ENCODE peak calls at places on chromosomes 12 and 14, in eight cellular contexts. Z, X, D, U, F, A, N and P are unnamed samples.

GRCh38 chr14:78129375-78129774 is 40.8 kb upstream of the NRXN3 start:
- DNase-seq in Z (no peak), X (no peak), N (no peak), D (no peak), U (no peak), F (no peak), A (no peak), P (no peak)

GRCh38 chr14:95294834-95295599 is 24.7 kb downstream of the CLMN start:
- DNase-seq in F (no peak), Z (no peak), A (peak), D (peak), X (peak), N (no peak), U (no peak), P (no peak)

GRCh38 chr12:62679569-62679968 is 212.9 kb downstream of the MON2 start:
- DNase-seq in A (no peak), X (no peak), N (no peak), Z (no peak), U (no peak), F (no peak), D (peak), P (no peak)

GRCh38 chr12:65892905-65893304 is 68.6 kb downstream of the HMGA2 start:
- DNase-seq in U (no peak), D (peak), F (no peak), X (no peak), A (no peak), N (no peak), Z (no peak), P (peak)

GRCh38 chr12:109762673-109763191 is 49.1 kb downstream of the FAM222A start:
- DNase-seq in N (no peak), Z (no peak), U (no peak), X (no peak), D (no peak), F (peak), A (no peak), P (no peak)

GRCh38 chr14:54512393-54512792 is 2.7 kb downstream of the CGRRF1 start:
- DNase-seq in Z (no peak), X (no peak), U (no peak), A (no peak), D (peak), N (no peak), F (no peak), P (no peak)

GRCh38 chr14:100679707-100680438 is 46.8 kb upstream of the DLK1 start:
- DNase-seq in Z (no peak), U (no peak), D (no peak), N (no peak), F (no peak), A (peak), X (no peak), P (peak)

GRCh38 chr14:52166822-52167221 is 98.0 kb upstream of the NID2 start:
- DNase-seq in N (no peak), D (no peak), U (no peak), X (no peak), A (no peak), Z (no peak), F (no peak), P (no peak)

GRCh38 chr14:94499673-94500072 is 9.6 kb downstream of the SERPINA12 start:
- DNase-seq in N (no peak), A (no peak), X (no peak), Z (no peak), D (no peak), F (no peak), U (no peak), P (no peak)

GRCh38 chr14:66824251-66824650 is 316.3 kb downstream of the GPHN start:
- DNase-seq in X (no peak), N (no peak), F (no peak), Z (no peak), U (no peak), A (no peak), D (peak), P (no peak)

GRCh38 chr12:131902332-131903241 is 8.2 kb downstream of the ULK1 start:
- DNase-seq in X (no peak), F (no peak), Z (no peak), N (no peak), D (no peak), A (no peak), U (no peak), P (no peak)

GRCh38 chr14:60189923-60190840 is 25.0 kb upstream of the DHRS7 start:
- DNase-seq in A (no peak), Z (no peak), N (no peak), D (no peak), F (no peak), U (no peak), X (no peak), P (no peak)

GRCh38 chr14:64702493-64703392 is 1.5 kb upstream of the PLEKHG3 start:
- DNase-seq in A (no peak), N (no peak), X (no peak), F (peak), U (no peak), Z (no peak), D (no peak), P (no peak)

GRCh38 chr14:71321556-71322315 is 414.5 kb downstream of the PCNX1 start:
- DNase-seq in U (no peak), Z (peak), N (no peak), F (no peak), A (peak), D (peak), X (peak), P (peak)

GRCh38 chr14:99255621-99256482 is 16.1 kb downstream of the BCL11B start:
- DNase-seq in A (no peak), U (no peak), F (no peak), X (no peak), Z (no peak), N (no peak), D (no peak), P (no peak)

GRCh38 chr12:49838973-49839633 is 3.8 kb downstream of the BCDIN3D start:
- DNase-seq in U (peak), N (no peak), X (peak), D (peak), A (peak), F (no peak), Z (peak), P (peak)

GRCh38 chr12:122099280-122099749 is 20.8 kb downstream of the MLXIP start:
- DNase-seq in U (no peak), F (no peak), D (no peak), Z (no peak), N (no peak), A (no peak), X (no peak), P (no peak)

GRCh38 chr14:39203659-39204606 is 28.9 kb downstream of the PNN start:
- DNase-seq in F (no peak), N (no peak), A (peak), Z (no peak), X (peak), D (no peak), U (peak), P (no peak)

GRCh38 chr12:120236124-120236398 is 29.5 kb downstream of the PXN start:
- DNase-seq in U (no peak), D (no peak), Z (no peak), A (no peak), F (no peak), N (no peak), X (no peak), P (no peak)

GRCh38 chr14:96198430-96199133 is 6.1 kb upstream of the BDKRB2 start:
- DNase-seq in A (no peak), X (no peak), Z (no peak), N (no peak), U (no peak), F (no peak), D (peak), P (peak)

GRCh38 chr14:52325126-52325525 is 11.0 kb downstream of the PTGER2 start:
- DNase-seq in D (no peak), U (no peak), Z (no peak), X (no peak), F (no peak), N (peak), A (no peak), P (peak)

GRCh38 chr12:131784909-131785762 is 43.1 kb upstream of the MMP17 start:
- DNase-seq in X (no peak), N (no peak), A (no peak), F (no peak), D (no peak), Z (no peak), U (no peak), P (no peak)

GRCh38 chr12:64876388-64877071 is 52.1 kb downstream of the TBC1D30 start:
- DNase-seq in U (no peak), N (no peak), F (no peak), A (no peak), X (no peak), D (no peak), Z (no peak), P (no peak)

GRCh38 chr12:5043589-5044419 is at the start of gene KCNA5:
- DNase-seq in D (no peak), Z (no peak), N (no peak), F (peak), A (no peak), U (no peak), X (no peak), P (peak)

GRCh38 chr12:116610971-116611541 is 51.9 kb downstream of the MAP1LC3B2 start:
- DNase-seq in N (no peak), D (peak), A (no peak), F (no peak), X (no peak), U (peak), Z (no peak), P (peak)

GRCh38 chr14:103312006-103312635 is 21.9 kb upstream of the EIF5 start:
- DNase-seq in Z (no peak), F (no peak), N (no peak), D (no peak), A (no peak), X (no peak), U (no peak), P (no peak)

GRCh38 chr12:124490584-124491305 is 76.7 kb downstream of the NCOR2 start:
- DNase-seq in U (peak), F (no peak), A (no peak), X (no peak), Z (no peak), D (no peak), N (no peak), P (no peak)

GRCh38 chr14:26056232-26056631 is 541.6 kb downstream of the NOVA1 start:
- DNase-seq in A (no peak), X (no peak), F (no peak), Z (no peak), N (no peak), D (no peak), U (no peak), P (no peak)

GRCh38 chr14:103512701-103513611 is 9.7 kb downstream of the CKB start:
- DNase-seq in X (no peak), D (peak), N (no peak), U (no peak), Z (no peak), F (no peak), A (no peak), P (no peak)

GRCh38 chr12:18165422-18165871 is 75.5 kb upstream of the RERGL start:
- DNase-seq in D (no peak), F (no peak), U (no peak), Z (no peak), X (no peak), N (peak), A (no peak), P (peak)

GRCh38 chr14:53542692-53543091 is 389.6 kb upstream of the DDHD1 start:
- DNase-seq in X (no peak), F (no peak), U (no peak), Z (no peak), A (peak), D (peak), N (no peak), P (no peak)

DNA sequence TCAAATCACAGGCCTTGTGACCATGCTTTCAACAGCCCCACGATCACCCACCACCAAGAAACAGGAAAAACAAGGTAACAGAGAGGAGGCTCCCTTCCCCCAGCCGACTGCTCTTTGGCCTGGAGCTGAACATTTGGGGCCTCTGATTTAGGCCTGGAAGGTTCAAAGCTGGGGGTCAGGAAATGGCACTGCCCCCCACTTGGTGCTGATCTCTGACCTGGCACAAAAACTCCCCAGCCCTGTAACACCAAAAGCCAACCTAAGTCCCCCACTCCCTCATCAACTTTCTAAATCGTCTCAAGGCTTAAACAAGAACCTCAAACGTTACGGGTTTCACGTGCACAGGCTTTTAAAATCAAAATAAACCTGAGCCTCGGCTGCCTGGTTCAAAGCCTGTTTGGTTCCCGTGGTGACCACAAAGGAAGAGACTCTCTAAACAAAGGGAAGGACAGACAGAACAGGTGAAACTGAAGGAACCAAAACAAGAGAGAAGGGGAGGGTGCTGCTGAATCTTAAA is 8.9 kb downstream of the ACTN1 start:
- DNase-seq in N (no peak), D (peak), A (no peak), X (no peak), Z (no peak), F (no peak), U (no peak), P (no peak)
- H3K4me3 ChIP-seq in N (no peak), D (no peak), A (no peak), X (no peak), Z (no peak), F (no peak), U (no peak), P (no peak)

GRCh38 chr12:42482820-42483533 is 106.6 kb downstream of the PRICKLE1 start:
- DNase-seq in F (peak), X (no peak), Z (peak), U (peak), N (no peak), A (peak), D (peak), P (peak)
- TF ChIP-seq POLR2A in F (no peak), X (no peak), Z (no peak), U (no peak), N (no peak), A (no peak), D (peak), P (no peak)

GRCh38 chr14:89248430-89249295 is 168.4 kb downstream of the FOXN3 start:
- DNase-seq in N (no peak), X (no peak), Z (no peak), D (no peak), U (no peak), A (no peak), F (no peak), P (no peak)
- TF ChIP-seq MAX in N (no peak), X (no peak), Z (no peak), D (no peak), U (no peak), A (no peak), F (no peak), P (no peak)

GRCh38 chr12:6631549-6631961 is 4.2 kb downstream of the LPAR5 start:
- DNase-seq in D (no peak), U (no peak), N (no peak), X (no peak), F (no peak), Z (no peak), A (no peak), P (no peak)

GRCh38 chr12:6632026-6632978 is 3.5 kb downstream of the LPAR5 start:
- DNase-seq in F (no peak), X (no peak), A (no peak), Z (no peak), D (no peak), U (no peak), N (peak), P (peak)

GRCh38 chr12:6626654-6627283 is 9.0 kb downstream of the LPAR5 start:
- DNase-seq in D (no peak), X (no peak), U (peak), N (no peak), Z (no peak), A (no peak), F (no peak), P (peak)

GRCh38 chr12:6630696-6631095 is 5.1 kb downstream of the LPAR5 start:
- DNase-seq in F (no peak), U (no peak), A (no peak), N (no peak), X (no peak), D (no peak), Z (no peak), P (no peak)

DNA sequence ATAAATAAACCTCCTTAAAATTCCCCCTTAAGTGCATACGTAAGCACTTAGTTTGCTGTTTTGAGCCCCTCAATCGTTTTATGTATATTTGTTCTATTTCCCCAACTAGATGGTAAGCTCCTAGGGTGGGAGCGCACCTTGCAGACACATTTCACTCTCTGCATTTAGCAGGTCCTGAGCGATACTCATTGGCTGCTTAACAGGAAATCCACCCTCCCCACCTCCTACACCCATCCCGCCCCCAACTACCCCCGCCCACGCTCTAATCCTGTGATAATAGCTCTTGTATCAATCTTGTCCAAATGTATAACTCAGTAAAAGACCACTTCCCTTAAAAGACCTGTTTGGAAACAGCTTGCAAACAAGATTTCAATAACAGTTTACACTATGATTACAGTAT is 8.2 kb downstream of the LPAR5 start:
- DNase-seq in A (no peak), D (no peak), Z (no peak), X (no peak), U (peak), N (no peak), F (no peak), P (no peak)
- H3K4me3 ChIP-seq in A (no peak), D (no peak), Z (no peak), X (no peak), U (peak), N (peak), F (no peak), P (no peak)

GRCh38 chr12:113962733-113963132 is 3.4 kb downstream of the RBM19 start:
- DNase-seq in F (no peak), Z (no peak), A (no peak), U (no peak), N (no peak), X (no peak), D (no peak), P (no peak)

GRCh38 chr12:113961921-113962710 is 4.0 kb downstream of the RBM19 start:
- DNase-seq in D (no peak), N (peak), U (no peak), Z (no peak), F (no peak), X (no peak), A (peak), P (peak)

GRCh38 chr12:113967368-113967767 is 1.2 kb upstream of the RBM19 start:
- DNase-seq in U (no peak), N (no peak), X (no peak), A (no peak), Z (no peak), F (no peak), D (no peak), P (no peak)

GRCh38 chr12:113971392-113971791 is 5.3 kb upstream of the RBM19 start:
- DNase-seq in A (no peak), X (no peak), D (no peak), F (no peak), N (no peak), Z (no peak), U (no peak), P (no peak)

DNA sequence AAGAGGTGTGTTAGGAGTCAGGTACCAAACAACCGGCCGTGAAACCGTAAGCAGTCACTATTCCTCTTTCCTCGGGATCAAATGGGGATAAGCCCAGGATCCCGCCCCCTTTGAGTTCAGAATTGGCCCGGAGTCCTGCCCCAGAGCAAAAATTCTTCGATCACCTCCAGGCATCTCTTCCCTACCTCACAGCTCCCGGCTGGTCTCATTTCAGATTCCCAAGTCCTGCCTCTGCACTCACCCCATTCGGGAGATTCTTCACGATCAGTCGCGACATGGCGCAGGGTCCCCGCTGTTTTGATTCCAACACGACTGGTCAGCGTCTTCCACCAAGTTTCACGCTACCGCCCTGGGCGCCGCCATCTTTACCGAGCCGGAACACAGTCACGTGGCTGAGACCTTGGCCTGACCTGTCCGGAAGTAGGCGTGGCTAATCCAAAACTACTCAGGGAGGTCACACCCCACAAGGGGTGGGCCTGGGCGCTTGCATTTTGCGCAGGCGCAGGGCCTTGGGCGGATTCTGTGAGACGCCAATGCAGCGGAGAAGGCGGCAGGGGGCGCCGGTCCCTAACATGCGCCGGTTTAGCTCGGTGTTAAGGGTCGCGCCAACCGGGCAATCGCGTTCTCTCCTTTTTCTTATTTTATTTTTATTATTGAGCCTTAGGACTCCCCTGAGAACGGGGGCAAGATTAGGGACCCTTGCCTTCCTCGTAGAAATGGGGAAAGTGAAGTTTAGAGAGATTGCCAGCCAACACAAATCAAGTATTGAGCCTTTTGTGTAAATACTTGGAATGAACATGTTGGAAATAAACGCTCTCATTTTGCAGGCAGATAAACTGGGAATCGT is at the start of gene RBM19:
- DNase-seq in Z (peak), X (peak), F (peak), N (peak), A (peak), D (peak), U (peak), P (peak)
- TF ChIP-seq POLR2A in Z (peak), X (peak), F (peak), N (peak), A (peak), D (peak), U (peak), P (peak)

GRCh38 chr14:75566321-75566720 is 12.1 kb upstream of the FLVCR2 start:
- DNase-seq in D (no peak), A (no peak), U (no peak), Z (no peak), X (no peak), F (no peak), N (no peak), P (no peak)
- TF ChIP-seq MAX in D (no peak), A (no peak), U (no peak), Z (no peak), X (no peak), F (no peak), N (no peak), P (no peak)